ENCODE peak calls at places on chromosomes 16 and 17, in nine cellular contexts. I is GM23338, P is esophagus muscularis mucosa, Y is HL-60, T is transverse colon, N is prostate gland, U is endothelial cell of umbilical vein, K is sigmoid colon, X is spleen. D is an unnamed sample.

GRCh38 chr17:40947929-40948328 is 10.5 kb upstream of the KRT23 start:
- DNase-seq in Y (no peak), N (no peak), T (no peak), I (no peak), U (no peak), P (no peak), K (no peak), X (no peak), D (no peak)

GRCh38 chr16:77306050-77306616 is 106.9 kb downstream of the SYCE1L start:
- DNase-seq in U (no peak), Y (no peak), I (no peak), P (no peak), X (no peak), T (no peak), K (no peak), N (no peak), D (no peak)

GRCh38 chr16:1745181-1745899 is 26.0 kb downstream of the NME3 start:
- DNase-seq in P (no peak), K (no peak), X (no peak), N (no peak), I (no peak), U (no peak), Y (no peak), T (no peak), D (no peak)

GRCh38 chr16:13557476-13557875 is 362.5 kb upstream of the ERCC4 start:
- DNase-seq in Y (no peak), K (no peak), P (peak; percentile 70), N (no peak), X (no peak), I (no peak), T (no peak), U (no peak), D (no peak)

GRCh38 chr17:69762359-69762758 is 312.7 kb upstream of the KCNJ16 start:
- DNase-seq in N (no peak), U (no peak), Y (no peak), P (no peak), K (no peak), X (no peak), I (no peak), T (no peak), D (no peak)

GRCh38 chr17:69188064-69188463 is 40.6 kb downstream of the ABCA10 start:
- DNase-seq in T (no peak), P (no peak), I (no peak), K (no peak), X (no peak), N (no peak), U (no peak), Y (no peak), D (no peak)

GRCh38 chr17:38352245-38353083 is 820 bp downstream of the SOCS7 start:
- DNase-seq in N (no peak), K (no peak), T (peak; percentile 31), U (peak; percentile 44), Y (no peak), P (no peak), X (peak; percentile 86), I (peak; percentile 69), D (no peak)

GRCh38 chr17:46167826-46168569 is 25.2 kb downstream of the KANSL1 start:
- DNase-seq in K (no peak), N (no peak), T (no peak), X (no peak), I (no peak), U (no peak), P (no peak), Y (no peak), D (no peak)

GRCh38 chr17:43515641-43516040 is 30.5 kb downstream of the ETV4 start:
- DNase-seq in I (no peak), Y (no peak), X (no peak), K (no peak), P (no peak), N (no peak), T (no peak), U (no peak), D (no peak)

GRCh38 chr17:58191259-58191896 is 1.1 kb upstream of the EPX start:
- DNase-seq in K (peak; percentile 44), N (no peak), Y (no peak), T (no peak), X (no peak), I (no peak), P (no peak), U (no peak), D (no peak)

GRCh38 chr17:41196068-41196467 is 6.4 kb downstream of the KRTAP9-1 start:
- DNase-seq in T (no peak), N (no peak), P (no peak), X (no peak), K (no peak), U (no peak), I (no peak), Y (no peak), D (no peak)

GRCh38 chr16:84375773-84376172 is 7.4 kb downstream of the ATP2C2 start:
- DNase-seq in U (no peak), K (no peak), Y (no peak), P (no peak), N (no peak), I (no peak), X (peak; percentile 24), T (no peak), D (no peak)

GRCh38 chr16:88686439-88687253 is at the start of gene SNAI3:
- DNase-seq in K (no peak), X (peak; percentile 98), P (no peak), U (peak; percentile 60), Y (peak; percentile 66), I (peak; percentile 96), T (peak; percentile 95), N (peak; percentile 78), D (peak; percentile 86)

GRCh38 chr16:88685156-88686061 is 898 bp downstream of the SNAI3 start:
- DNase-seq in P (no peak), U (no peak), Y (no peak), T (peak; percentile 50), K (no peak), N (no peak), I (peak; percentile 66), X (peak; percentile 87), D (no peak)

GRCh38 chr16:88684569-88685155 is 1.6 kb downstream of the SNAI3 start:
- DNase-seq in K (no peak), I (no peak), X (peak; percentile 76), Y (no peak), P (no peak), T (no peak), U (no peak), N (no peak), D (no peak)

GRCh38 chr16:88687254-88687576 is 908 bp upstream of the SNAI3 start:
- DNase-seq in I (no peak), T (no peak), K (no peak), N (no peak), X (peak; percentile 79), U (no peak), P (no peak), Y (no peak), D (no peak)

GRCh38 chr16:88686062-88686438 is 257 bp downstream of the SNAI3 start:
- DNase-seq in K (no peak), Y (no peak), U (no peak), N (no peak), X (peak; percentile 92), I (peak; percentile 67), T (peak; percentile 64), P (no peak), D (no peak)
- H3K4me3 ChIP-seq in K (peak overlapping the region; percentile 51), Y (peak overlapping the region; percentile 64), U (peak overlapping the region; percentile 57), N (peak overlapping the region; percentile 45), X (peak overlapping the region; percentile 60), I (peak overlapping the region; percentile 96), T (peak overlapping the region; percentile 49), P (peak overlapping the region; percentile 65), D (peak overlapping the region; percentile 64)

GRCh38 chr17:80640379-80641071 is 95.9 kb downstream of the RPTOR start:
- DNase-seq in Y (no peak), K (no peak), T (no peak), X (no peak), N (no peak), I (no peak), U (no peak), P (no peak), D (no peak)
- TF ChIP-seq POLR2AphosphoS5 in Y (no peak), K (no peak), T (no peak), X (no peak), N (no peak), I (no peak), U (no peak), P (no peak), D (no peak)

DNA sequence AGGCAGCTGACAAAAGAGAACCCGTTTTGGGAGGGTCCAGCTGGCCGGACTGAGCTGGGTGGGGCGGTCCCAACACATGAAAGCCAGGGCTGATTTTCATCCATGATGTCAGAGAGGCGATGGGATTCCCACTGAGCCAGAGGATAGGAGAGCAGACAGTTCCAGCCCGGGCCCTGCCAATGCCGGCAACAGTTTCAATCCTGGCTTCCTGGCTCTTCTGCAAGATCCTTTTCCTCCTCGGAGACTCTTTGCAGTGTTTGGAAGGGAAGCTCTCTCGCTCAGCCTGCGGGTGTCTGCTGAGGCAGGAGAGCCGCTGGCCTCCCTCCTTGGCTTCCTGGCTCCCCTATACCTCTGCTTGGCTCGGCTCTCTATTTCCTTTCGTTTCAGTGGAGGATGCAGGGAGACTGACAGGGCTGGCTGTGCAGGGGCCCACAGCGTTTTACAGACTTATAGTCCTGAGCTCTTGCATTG is 145.5 kb upstream of the SOX9 start:
- DNase-seq in I (peak; percentile 4), X (no peak), P (no peak), N (peak; percentile 29), Y (no peak), K (peak; percentile 73), T (peak; percentile 75), U (no peak), D (no peak)
- H3K27ac ChIP-seq in I (no peak overlapping the region), X (peak overlapping the region; percentile 23), P (peak overlapping the region; percentile 50), N (peak overlapping the region; percentile 61), Y (no peak overlapping the region), K (peak overlapping the region; percentile 82), T (peak overlapping the region; percentile 89), U (no peak overlapping the region), D (peak overlapping the region; percentile 86)

DNA sequence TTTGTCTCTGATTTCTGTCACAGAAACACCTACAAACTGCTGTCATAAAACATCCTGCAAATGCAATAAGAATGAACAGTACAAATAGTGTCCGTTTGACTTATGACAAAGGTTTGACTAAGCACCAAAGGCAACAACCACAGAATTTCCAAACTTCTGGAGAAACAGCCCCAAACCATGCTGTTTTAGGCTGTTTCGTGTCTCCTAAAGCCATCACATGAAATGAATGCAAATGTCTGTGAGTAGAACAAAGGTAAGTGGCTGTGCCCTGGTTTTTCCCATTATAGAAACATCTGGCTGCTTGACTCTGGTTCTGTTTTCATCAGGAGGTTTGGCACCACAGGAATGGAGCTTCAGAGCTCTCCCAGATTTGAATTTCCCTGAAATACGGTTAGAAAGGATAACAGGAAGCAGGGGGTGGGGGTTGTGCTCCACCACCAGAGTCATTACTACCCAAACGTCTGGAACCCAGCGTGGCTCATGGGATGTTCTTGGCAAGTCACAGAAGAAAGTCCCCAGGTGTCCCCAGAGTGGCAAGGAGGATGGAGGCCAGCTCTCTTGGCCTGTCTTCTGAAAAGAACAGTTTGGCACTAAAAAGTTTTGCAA is 4.7 kb upstream of the EMP2 start:
- DNase-seq in T (no peak), U (no peak), X (no peak), N (no peak), P (no peak), I (no peak), K (no peak), Y (no peak), D (no peak)
- H3K4me3 ChIP-seq in T (no peak overlapping the region), U (no peak overlapping the region), X (no peak overlapping the region), N (no peak overlapping the region), P (no peak overlapping the region), I (no peak overlapping the region), K (no peak overlapping the region), Y (no peak overlapping the region), D (no peak overlapping the region)

D was measured in breast epithelium.